ENCODE peak calls at places on chromosomes 4 and X, in ten cellular contexts. I is HFFc6, S is HepG2, Y is PC-9, D is foreskin fibroblast, A is lower leg skin, N is AG04449, Z is pancreas, R is omental fat pad, F is uterus. Q is an unnamed sample.

GRCh38 chrX:43423876-43424275 is 232.2 kb upstream of the MAOA start:
- DNase-seq in I (no peak), S (no peak), Y (no peak), D (no peak), A (no peak), N (no peak), Z (no peak), R (no peak), F (no peak), Q (no peak)

GRCh38 chr4:71132486-71132885 is 139.0 kb downstream of the DCK start:
- DNase-seq in I (peak), S (no peak), Y (no peak), D (no peak), A (no peak), N (peak), Z (no peak), R (no peak), F (no peak), Q (no peak)

GRCh38 chr4:78776729-78777555 is 792 bp downstream of the BMP2K start:
- DNase-seq in I (peak), S (peak), Y (peak), D (peak), A (peak), N (no peak), Z (peak), R (no peak), F (peak), Q (no peak)

GRCh38 chr4:32776435-32777203 is 2056.4 kb downstream of the PCDH7 start:
- DNase-seq in I (no peak), S (no peak), Y (no peak), D (no peak), A (no peak), N (no peak), Z (no peak), R (no peak), F (no peak), Q (no peak)

GRCh38 chr4:53075162-53075785 is 213.2 kb downstream of the RASL11B start:
- DNase-seq in I (no peak), S (no peak), Y (no peak), D (no peak), A (no peak), N (no peak), Z (no peak), R (no peak), F (no peak), Q (no peak)

GRCh38 chrX:103343105-103343504 is 13.1 kb downstream of the TCEAL7 start:
- DNase-seq in I (peak), S (no peak), Y (peak), D (peak), A (peak), N (no peak), Z (no peak), R (no peak), F (peak), Q (no peak)

GRCh38 chr4:182582245-182582644 is 334.9 kb downstream of the DCTD start:
- DNase-seq in I (no peak), S (no peak), Y (no peak), D (no peak), A (no peak), N (no peak), Z (no peak), R (no peak), F (no peak), Q (no peak)

GRCh38 chrX:44742480-44743155 is 101.2 kb upstream of the DUSP21 start:
- DNase-seq in I (no peak), S (no peak), Y (no peak), D (no peak), A (no peak), N (no peak), Z (no peak), R (no peak), F (no peak), Q (no peak)

GRCh38 chrX:42386681-42387080 is 391.3 kb downstream of the PPP1R2C start:
- DNase-seq in I (no peak), S (no peak), Y (no peak), D (no peak), A (no peak), N (no peak), Z (no peak), R (no peak), F (no peak), Q (no peak)

GRCh38 chr4:126698224-126698623 is 934.5 kb upstream of the INTU start:
- DNase-seq in I (no peak), S (no peak), Y (no peak), D (no peak), A (no peak), N (no peak), Z (no peak), R (no peak), F (no peak), Q (no peak)

GRCh38 chr4:189792819-189793618 is 147.7 kb upstream of the FRG1 start:
- DNase-seq in I (peak), S (peak), Y (peak), D (peak), A (peak), N (peak), Z (peak), R (no peak), F (peak), Q (no peak)

GRCh38 chr4:23929248-23929647 is 39.4 kb upstream of the PPARGC1A start:
- DNase-seq in I (no peak), S (no peak), Y (no peak), D (no peak), A (no peak), N (no peak), Z (no peak), R (no peak), F (no peak), Q (no peak)

GRCh38 chrX:37405954-37406353 is 56.8 kb downstream of the PRRG1 start:
- DNase-seq in I (peak), S (no peak), Y (no peak), D (no peak), A (no peak), N (peak), Z (no peak), R (no peak), F (no peak), Q (no peak)

GRCh38 chr4:85522277-85522676 is 47.3 kb downstream of the ARHGAP24 start:
- DNase-seq in I (no peak), S (no peak), Y (no peak), D (no peak), A (no peak), N (no peak), Z (no peak), R (no peak), F (no peak), Q (no peak)

GRCh38 chrX:47384502-47384901 is 14.1 kb downstream of the ZNF157 start:
- DNase-seq in I (peak), S (peak), Y (peak), D (peak), A (peak), N (no peak), Z (no peak), R (peak), F (peak), Q (no peak)

GRCh38 chr4:155900402-155900801 is 3.1 kb upstream of the TDO2 start:
- DNase-seq in I (peak), S (no peak), Y (no peak), D (peak), A (no peak), N (no peak), Z (no peak), R (no peak), F (no peak), Q (no peak)

GRCh38 chrX:72460715-72461114 is 111.9 kb downstream of the HDAC8 start:
- DNase-seq in I (no peak), S (no peak), Y (no peak), D (no peak), A (no peak), N (no peak), Z (no peak), R (no peak), F (no peak), Q (no peak)

GRCh38 chr4:81214518-81215218 is 354 bp downstream of the PRKG2 start:
- DNase-seq in I (no peak), S (no peak), Y (no peak), D (no peak), A (no peak), N (no peak), Z (peak), R (no peak), F (no peak), Q (no peak)

GRCh38 chr4:125096662-125097061 is 218.1 kb upstream of the FAT4 start:
- DNase-seq in I (no peak), S (no peak), Y (peak), D (no peak), A (no peak), N (no peak), Z (no peak), R (no peak), F (no peak), Q (no peak)

GRCh38 chr4:82515705-82516104 is 46.1 kb downstream of the TMEM150C start:
- DNase-seq in I (peak), S (no peak), Y (peak), D (peak), A (peak), N (peak), Z (no peak), R (no peak), F (no peak), Q (no peak)

GRCh38 chr4:81165853-81166430 is 49.1 kb downstream of the PRKG2 start:
- DNase-seq in I (no peak), S (no peak), Y (no peak), D (peak), A (peak), N (no peak), Z (no peak), R (no peak), F (no peak), Q (no peak)

GRCh38 chrX:10280061-10280460 is 123.3 kb downstream of the CLCN4 start:
- DNase-seq in I (no peak), S (no peak), Y (no peak), D (no peak), A (peak), N (no peak), Z (no peak), R (no peak), F (no peak), Q (no peak)

GRCh38 chrX:1026263-1027015 is 186.0 kb downstream of the CRLF2 start:
- DNase-seq in I (no peak), S (no peak), Y (no peak), D (no peak), A (no peak), N (no peak), Z (no peak), R (no peak), F (no peak), Q (no peak)

GRCh38 chrX:120269379-120270035 is 18.9 kb downstream of the ZBTB33 start:
- DNase-seq in I (no peak), S (no peak), Y (no peak), D (no peak), A (peak), N (no peak), Z (no peak), R (no peak), F (no peak), Q (no peak)

GRCh38 chrX:107674480-107675364 is 46.4 kb downstream of the PRPS1 start:
- DNase-seq in I (peak), S (no peak), Y (peak), D (peak), A (peak), N (no peak), Z (no peak), R (no peak), F (peak), Q (no peak)

GRCh38 chr4:25503779-25504178 is 126.7 kb downstream of the ANAPC4 start:
- DNase-seq in I (no peak), S (no peak), Y (no peak), D (no peak), A (no peak), N (no peak), Z (no peak), R (no peak), F (no peak), Q (no peak)

GRCh38 chr4:25509656-25510055 is 132.6 kb downstream of the ANAPC4 start:
- DNase-seq in I (peak), S (no peak), Y (no peak), D (no peak), A (no peak), N (no peak), Z (no peak), R (no peak), F (no peak), Q (no peak)

GRCh38 chr4:25504932-25505636 is 128.0 kb downstream of the ANAPC4 start:
- DNase-seq in I (no peak), S (no peak), Y (no peak), D (no peak), A (no peak), N (no peak), Z (peak), R (no peak), F (no peak), Q (no peak)

GRCh38 chr4:25506032-25506571 is 129.0 kb downstream of the ANAPC4 start:
- DNase-seq in I (no peak), S (no peak), Y (no peak), D (no peak), A (no peak), N (no peak), Z (peak), R (no peak), F (no peak), Q (no peak)

DNA sequence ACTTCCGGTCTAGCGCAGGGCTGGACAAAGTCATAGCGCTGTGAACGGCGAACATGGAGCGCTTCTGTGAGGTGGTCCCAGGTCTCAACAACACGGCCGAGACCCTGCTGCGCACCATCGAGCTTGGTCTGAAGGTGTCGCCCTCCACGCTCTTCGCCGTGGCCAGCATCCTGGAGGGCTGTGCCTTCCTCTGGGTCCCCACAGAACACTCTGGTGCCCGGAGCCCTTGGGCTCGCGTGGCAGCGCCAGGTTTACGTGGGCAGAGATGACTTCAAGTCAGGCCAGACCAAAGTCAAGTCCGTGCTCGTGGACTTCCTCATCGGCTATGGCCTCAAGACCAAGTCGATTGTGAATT is 128.6 kb downstream of the ANAPC4 start:
- DNase-seq in I (no peak), S (no peak), Y (no peak), D (no peak), A (no peak), N (no peak), Z (peak), R (no peak), F (no peak), Q (no peak)
- TF ChIP-seq CTCF in I (no peak), S (no peak), Y (no peak), D (no peak), A (no peak), N (no peak), Z (no peak), R (no peak), F (no peak), Q (no peak)

DNA sequence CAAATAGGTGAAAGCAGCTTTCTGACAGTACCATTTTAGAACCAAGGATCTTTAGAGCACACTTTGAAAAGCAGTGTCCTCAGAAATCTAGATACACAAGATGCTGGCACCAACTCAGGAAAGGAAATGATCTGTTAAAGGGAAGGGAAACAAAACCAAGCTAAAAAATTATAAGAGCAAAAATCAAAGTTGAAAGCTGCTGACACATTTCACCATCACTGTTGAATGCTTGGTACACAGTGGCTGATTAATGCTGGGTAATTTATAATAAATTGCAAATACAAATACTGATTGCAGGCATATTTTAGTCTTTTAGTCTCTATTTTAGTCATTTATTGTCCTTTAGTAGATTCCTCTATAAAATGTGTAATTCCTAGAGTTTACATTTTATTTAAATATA is 1540.1 kb upstream of the PCDH10 start:
- DNase-seq in I (no peak), S (no peak), Y (no peak), D (peak), A (no peak), N (no peak), Z (no peak), R (no peak), F (no peak), Q (no peak)
- TF ChIP-seq CTCF in I (no peak), S (no peak), Y (no peak), D (no peak), A (no peak), N (no peak), Z (no peak), R (no peak), F (no peak), Q (no peak)

DNA sequence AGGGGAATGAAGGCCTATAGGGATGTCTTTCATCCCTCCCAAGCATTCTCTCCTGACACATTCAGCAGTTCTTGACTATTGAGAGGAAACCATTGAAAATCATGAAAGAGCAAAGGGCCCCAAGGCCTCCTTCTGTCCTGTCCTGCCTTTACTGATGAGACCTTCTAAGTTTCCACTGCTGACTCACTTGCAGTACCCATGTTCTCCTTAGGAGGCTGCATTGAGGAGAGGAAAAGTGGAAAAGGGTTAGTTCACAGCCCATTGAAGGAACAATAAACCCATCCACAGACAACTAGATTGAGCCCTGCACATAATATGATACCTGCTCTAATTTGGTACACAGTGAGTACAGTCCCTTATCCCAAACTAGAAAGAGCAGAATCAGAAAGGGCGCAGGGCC is 115.1 kb upstream of the PNPLA4 start:
- DNase-seq in I (no peak), S (peak), Y (no peak), D (no peak), A (no peak), N (no peak), Z (no peak), R (no peak), F (no peak), Q (no peak)
- TF ChIP-seq CTCF in I (no peak), S (peak), Y (no peak), D (no peak), A (no peak), N (no peak), Z (no peak), R (no peak), F (no peak), Q (no peak)

GRCh38 chr4:154314248-154314647 is 177.4 kb downstream of the DCHS2 start:
- DNase-seq in I (peak), S (peak), Y (no peak), D (peak), A (no peak), N (no peak), Z (no peak), R (no peak), F (no peak), Q (no peak)
- TF ChIP-seq CTCF in I (peak), S (peak), Y (no peak), D (peak), A (no peak), N (peak), Z (no peak), R (no peak), F (no peak), Q (peak)

DNA sequence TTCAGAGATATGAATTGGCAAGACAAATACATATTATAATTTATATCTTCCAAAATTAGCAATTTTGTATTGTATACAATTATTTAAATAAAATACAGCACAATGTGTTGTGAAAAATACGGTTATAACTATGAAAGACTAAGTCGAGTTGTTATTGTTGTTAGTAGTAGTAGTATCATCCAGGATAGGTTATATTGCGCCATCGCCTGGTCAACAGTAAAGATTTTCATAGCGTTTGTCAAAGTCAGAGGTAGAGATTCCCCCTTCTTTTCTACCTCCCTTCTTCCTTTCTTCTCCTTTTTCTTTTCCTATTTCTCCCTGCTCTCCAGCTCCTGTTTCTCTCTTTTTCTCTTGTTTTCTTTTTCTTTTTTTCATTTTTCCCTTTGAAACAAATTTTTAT is 499.1 kb upstream of the EPHA5 start:
- DNase-seq in I (no peak), S (peak), Y (no peak), D (no peak), A (no peak), N (no peak), Z (no peak), R (no peak), F (no peak), Q (no peak)
- TF ChIP-seq CTCF in I (peak), S (peak), Y (no peak), D (no peak), A (no peak), N (no peak), Z (no peak), R (no peak), F (no peak), Q (peak)

GRCh38 chr4:109576462-109576861 is 16.4 kb downstream of the MCUB start:
- DNase-seq in I (no peak), S (no peak), Y (no peak), D (peak), A (no peak), N (no peak), Z (no peak), R (no peak), F (no peak), Q (no peak)

GRCh38 chr4:109574931-109575804 is 15.1 kb downstream of the MCUB start:
- DNase-seq in I (no peak), S (no peak), Y (no peak), D (no peak), A (no peak), N (no peak), Z (no peak), R (no peak), F (no peak), Q (no peak)

GRCh38 chr4:109571494-109571893 is 11.4 kb downstream of the MCUB start:
- DNase-seq in I (no peak), S (no peak), Y (no peak), D (peak), A (no peak), N (no peak), Z (no peak), R (no peak), F (no peak), Q (no peak)

GRCh38 chr4:109572154-109572553 is 12.1 kb downstream of the MCUB start:
- DNase-seq in I (no peak), S (no peak), Y (no peak), D (no peak), A (no peak), N (no peak), Z (no peak), R (no peak), F (no peak), Q (no peak)

GRCh38 chr4:109574443-109574850 is 14.4 kb downstream of the MCUB start:
- DNase-seq in I (no peak), S (peak), Y (peak), D (peak), A (no peak), N (no peak), Z (no peak), R (no peak), F (no peak), Q (no peak)
- TF ChIP-seq CTCF in I (peak), S (peak), Y (no peak), D (no peak), A (no peak), N (no peak), Z (no peak), R (no peak), F (no peak), Q (peak)

Q was measured in osteocyte.